ENCODE peak calls at places on chromosomes 16 and 17, in seven cellular contexts. V, A, Q, S, B, C and I are unnamed samples.

GRCh38 chr17:37829446-37830142 is 84.7 kb upstream of the HNF1B start:
- DNase-seq in Q (no peak), B (no peak), C (no peak), A (no peak), V (no peak), S (no peak), I (no peak)

GRCh38 chr17:37255434-37255833 is 120.4 kb upstream of the C17orf78 start:
- DNase-seq in S (no peak), B (no peak), Q (no peak), A (no peak), C (no peak), V (no peak), I (no peak)

GRCh38 chr16:85679870-85680269 is 8.9 kb downstream of the GINS2 start:
- DNase-seq in C (no peak), S (no peak), Q (no peak), V (no peak), A (no peak), B (no peak), I (no peak)

GRCh38 chr17:78324391-78325075 is 35.3 kb downstream of the SOCS3 start:
- DNase-seq in S (peak; percentile 80), A (no peak), V (peak; percentile 95), C (no peak), B (peak; percentile 89), Q (peak; percentile 89), I (peak; percentile 93)

GRCh38 chr17:57011482-57012015 is 33.6 kb downstream of the SCPEP1 start:
- DNase-seq in Q (no peak), V (no peak), C (no peak), A (no peak), S (no peak), B (no peak), I (no peak)

GRCh38 chr17:7513850-7514419 is 29.8 kb downstream of the POLR2A start:
- DNase-seq in Q (no peak), A (no peak), C (no peak), V (no peak), B (no peak), S (no peak), I (no peak)

GRCh38 chr17:45234641-45235040 is 13.0 kb downstream of the FMNL1 start:
- DNase-seq in V (no peak), A (no peak), Q (no peak), C (no peak), S (no peak), B (no peak), I (no peak)

GRCh38 chr16:67672739-67673662 is 6.4 kb downstream of the C16orf86 start:
- DNase-seq in Q (peak; percentile 74), B (peak; percentile 67), A (peak; percentile 74), V (peak; percentile 75), S (peak; percentile 72), C (peak; percentile 49), I (peak; percentile 72)

GRCh38 chr17:77311371-77311981 is 170.7 kb downstream of the SEC14L1 start:
- DNase-seq in Q (no peak), B (no peak), C (no peak), V (no peak), S (peak; percentile 54), A (no peak), I (no peak)

GRCh38 chr16:54174201-54174600 is 112.4 kb downstream of the IRX3 start:
- DNase-seq in Q (no peak), A (no peak), B (no peak), V (no peak), C (no peak), S (no peak), I (no peak)

GRCh38 chr17:49748791-49749190 is 15.1 kb downstream of the FAM117A start:
- DNase-seq in B (no peak), V (no peak), Q (no peak), S (no peak), C (no peak), A (no peak), I (no peak)

GRCh38 chr17:55598495-55598894 is 87.2 kb upstream of the SMIM36 start:
- DNase-seq in V (no peak), S (no peak), C (no peak), A (no peak), Q (no peak), B (no peak), I (no peak)

GRCh38 chr17:39283896-39284295 is 58.2 kb upstream of the STAC2 start:
- DNase-seq in C (no peak), S (no peak), Q (no peak), V (no peak), B (no peak), A (no peak), I (no peak)

GRCh38 chr16:72172105-72173034 is at the start of gene PMFBP1:
- DNase-seq in V (peak; percentile 42), A (no peak), Q (peak; percentile 87), S (no peak), C (no peak), B (peak; percentile 59), I (peak; percentile 88)

GRCh38 chr17:64343833-64344637 is 46.6 kb downstream of the PECAM1 start:
- DNase-seq in A (peak; percentile 67), Q (peak; percentile 91), B (peak; percentile 90), V (peak; percentile 85), S (peak; percentile 66), C (peak; percentile 60), I (peak; percentile 34)

GRCh38 chr17:49646391-49647255 is 31.3 kb downstream of the SPOP start:
- DNase-seq in C (no peak), A (no peak), V (no peak), B (peak; percentile 77), S (no peak), Q (peak; percentile 74), I (peak; percentile 86)

GRCh38 chr16:57165923-57166322 is 19.9 kb downstream of the PSME3IP1 start:
- DNase-seq in V (no peak), A (no peak), C (no peak), S (no peak), B (peak; percentile 43), Q (peak; percentile 87), I (peak; percentile 60)

GRCh38 chr16:86158688-86159360 is 259.9 kb downstream of the IRF8 start:
- DNase-seq in A (no peak), C (no peak), V (no peak), S (no peak), Q (no peak), B (peak; percentile 36), I (no peak)

GRCh38 chr17:70295732-70296131 is 126.4 kb downstream of the KCNJ2 start:
- DNase-seq in V (peak; percentile 58), Q (no peak), S (no peak), A (no peak), C (no peak), B (no peak), I (no peak)

GRCh38 chr17:49715221-49715620 is 7.5 kb upstream of the SLC35B1 start:
- DNase-seq in C (no peak), S (no peak), B (no peak), Q (no peak), A (no peak), V (no peak), I (no peak)

GRCh38 chr17:9021985-9022552 is 759 bp downstream of the NTN1 start:
- DNase-seq in C (peak; percentile 25), A (no peak), Q (peak; percentile 13), S (peak; percentile 26), V (peak; percentile 52), B (peak; percentile 4), I (no peak)

GRCh38 chr16:84868328-84868727 is 48.5 kb downstream of the CRISPLD2 start:
- DNase-seq in Q (no peak), V (no peak), C (no peak), B (no peak), A (no peak), S (no peak), I (no peak)

GRCh38 chr16:65572156-65572555 is 450.3 kb upstream of the CDH11 start:
- DNase-seq in S (no peak), C (no peak), Q (peak; percentile 80), A (no peak), V (no peak), B (peak; percentile 88), I (peak; percentile 81)
- TF ChIP-seq CTCF in S (no peak), C (no peak), Q (no peak), A (no peak), V (no peak), B (peak; percentile 20), I (no peak)

GRCh38 chr17:33290156-33290697 is 2.9 kb downstream of the ASIC2 start:
- DNase-seq in A (no peak), Q (no peak), S (no peak), C (no peak), V (no peak), B (no peak), I (no peak)

GRCh38 chr17:33292184-33292980 is 713 bp downstream of the ASIC2 start:
- DNase-seq in C (no peak), A (no peak), V (no peak), Q (peak; percentile 22), S (peak; percentile 39), B (peak; percentile 20), I (peak; percentile 8)

GRCh38 chr17:33294994-33295393 is 1.9 kb upstream of the ASIC2 start:
- DNase-seq in S (no peak), V (no peak), A (no peak), B (no peak), Q (no peak), C (no peak), I (no peak)

GRCh38 chr17:33291248-33292183 is 1.6 kb downstream of the ASIC2 start:
- DNase-seq in C (no peak), Q (peak; percentile 28), V (no peak), A (no peak), S (peak; percentile 28), B (peak; percentile 31), I (peak; percentile 24)

GRCh38 chr17:33292981-33293867 is at the start of gene ASIC2:
- DNase-seq in S (peak; percentile 24), B (peak; percentile 4), Q (peak; percentile 14), C (no peak), V (no peak), A (no peak), I (no peak)
- TF ChIP-seq CTCF in S (no peak), B (peak; percentile 10), Q (no peak), C (no peak), V (no peak), A (no peak), I (no peak)

GRCh38 chr16:51818342-51818944 is 667.4 kb upstream of the SALL1 start:
- DNase-seq in A (no peak), V (no peak), C (peak; percentile 39), Q (peak; percentile 59), S (no peak), B (peak; percentile 73), I (peak; percentile 36)
- TF ChIP-seq CTCF in A (no peak), V (peak; percentile 40), C (peak; percentile 58), Q (peak; percentile 90), S (no peak), B (peak; percentile 89), I (peak; percentile 77)

GRCh38 chr17:28249706-28250105 is 69.3 kb upstream of the TMEM97 start:
- DNase-seq in V (no peak), A (no peak), Q (no peak), B (no peak), S (no peak), C (no peak), I (no peak)

GRCh38 chr17:28252436-28252835 is 66.6 kb upstream of the TMEM97 start:
- DNase-seq in A (no peak), B (peak; percentile 62), V (no peak), Q (peak; percentile 86), C (no peak), S (no peak), I (peak; percentile 11)

GRCh38 chr17:28244446-28244845 is 74.6 kb upstream of the TMEM97 start:
- DNase-seq in S (no peak), B (no peak), V (no peak), Q (no peak), C (no peak), A (no peak), I (no peak)

GRCh38 chr17:28242791-28243190 is 76.2 kb upstream of the TMEM97 start:
- DNase-seq in Q (no peak), C (no peak), B (no peak), V (no peak), A (no peak), S (no peak), I (no peak)

GRCh38 chr17:28247671-28248556 is 71.1 kb upstream of the TMEM97 start:
- DNase-seq in B (peak; percentile 8), S (no peak), C (no peak), V (no peak), Q (no peak), A (no peak), I (no peak)
- TF ChIP-seq CTCF in B (peak; percentile 8), S (no peak), C (no peak), V (no peak), Q (no peak), A (no peak), I (no peak)